ENCODE peak calls at places on chromosomes 2 and 18, in seven cellular contexts. K, F, Q, X, H, P and V are unnamed samples.

GRCh38 chr2:235270951-235271350 is 222.9 kb upstream of the AGAP1 start:
- DNase-seq in H (no peak), P (no peak), X (no peak), F (no peak), Q (peak), K (no peak), V (no peak)

GRCh38 chr2:226766352-226767055 is 33.1 kb downstream of the IRS1 start:
- DNase-seq in F (no peak), H (peak), X (no peak), K (no peak), P (no peak), Q (no peak), V (no peak)

GRCh38 chr2:47321411-47322031 is 81.4 kb upstream of the MSH2 start:
- DNase-seq in K (no peak), H (no peak), F (no peak), P (no peak), X (no peak), Q (no peak), V (no peak)

GRCh38 chr2:181972431-181973190 is 13.0 kb upstream of the PPP1R1C start:
- DNase-seq in H (no peak), K (no peak), Q (no peak), F (no peak), X (no peak), P (no peak), V (no peak)

GRCh38 chr2:45223531-45223930 is 214.3 kb upstream of the SIX2 start:
- DNase-seq in Q (peak), F (no peak), P (no peak), K (no peak), X (no peak), H (no peak), V (no peak)

GRCh38 chr2:28576714-28577113 is 80.9 kb downstream of the PLB1 start:
- DNase-seq in F (no peak), X (no peak), P (no peak), Q (peak), H (no peak), K (no peak), V (no peak)

GRCh38 chr18:46034230-46034629 is 37.8 kb downstream of the PSTPIP2 start:
- DNase-seq in P (no peak), Q (no peak), H (no peak), X (no peak), K (no peak), F (no peak), V (no peak)

GRCh38 chr2:230885467-230886130 is 20.9 kb downstream of the ITM2C start:
- DNase-seq in F (no peak), H (no peak), Q (no peak), P (no peak), X (peak), K (no peak), V (no peak)

GRCh38 chr2:113754989-113755689 is 1.3 kb downstream of the SLC35F5 start:
- DNase-seq in H (no peak), K (no peak), F (no peak), X (no peak), P (no peak), Q (no peak), V (no peak)

GRCh38 chr2:10377052-10377746 is 70.9 kb downstream of the ODC1 start:
- DNase-seq in K (no peak), Q (no peak), H (no peak), X (peak), P (no peak), F (no peak), V (no peak)

GRCh38 chr2:160075171-160075570 is 12.8 kb upstream of the PLA2R1 start:
- DNase-seq in F (peak), P (peak), Q (no peak), K (no peak), H (no peak), X (no peak), V (peak)

GRCh38 chr2:64276417-64277095 is 132.3 kb upstream of the PELI1 start:
- DNase-seq in K (no peak), F (no peak), Q (peak), P (peak), X (no peak), H (no peak), V (no peak)

GRCh38 chr18:10085876-10086275 is 172.1 kb downstream of the VAPA start:
- DNase-seq in X (no peak), P (no peak), F (no peak), H (no peak), K (no peak), Q (no peak), V (no peak)

GRCh38 chr2:78541451-78542267 is 483.8 kb upstream of the REG3G start:
- DNase-seq in P (no peak), Q (peak), F (no peak), H (no peak), X (peak), K (no peak), V (no peak)

GRCh38 chr2:56334622-56335021 is 150.8 kb downstream of the CCDC85A start:
- DNase-seq in Q (no peak), X (no peak), P (no peak), F (no peak), H (no peak), K (no peak), V (no peak)

GRCh38 chr2:200252661-200253067 is 53.8 kb upstream of the SPATS2L start:
- DNase-seq in K (no peak), H (no peak), X (no peak), Q (no peak), F (no peak), P (no peak), V (no peak)

GRCh38 chr2:158953926-158954763 is 14.3 kb upstream of the TANC1 start:
- DNase-seq in K (no peak), Q (peak), X (peak), F (peak), P (peak), H (no peak), V (peak)

GRCh38 chr2:54528311-54528945 is 72.3 kb downstream of the SPTBN1 start:
- DNase-seq in X (no peak), K (no peak), H (no peak), F (no peak), Q (no peak), P (no peak), V (no peak)
- H3K27ac ChIP-seq in X (peak), K (no peak), H (no peak), F (peak), Q (no peak), P (no peak), V (no peak)

DNA sequence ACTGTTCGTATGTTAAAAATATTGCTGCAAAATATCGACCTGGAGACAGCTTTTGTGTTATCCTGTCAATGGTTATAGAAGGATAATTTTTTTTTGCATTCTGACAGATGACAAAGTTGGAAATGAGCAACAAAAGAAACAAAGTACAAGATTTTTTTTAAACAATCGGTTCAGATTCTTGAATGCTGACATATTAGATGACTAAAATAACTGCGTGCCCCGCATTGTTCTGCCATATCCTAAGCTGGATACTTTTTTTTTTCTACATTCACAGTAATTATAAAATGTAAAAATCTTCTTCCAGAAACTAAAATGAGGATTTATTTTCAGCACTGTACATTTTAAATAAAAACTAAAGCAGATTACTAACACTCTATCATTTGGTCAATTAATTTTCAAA is 67.1 kb downstream of the ABCG8 start:
- DNase-seq in K (no peak), P (no peak), F (no peak), Q (no peak), H (no peak), X (no peak), V (no peak)
- H3K27ac ChIP-seq in K (no peak), P (no peak), F (no peak), Q (no peak), H (no peak), X (no peak), V (no peak)

GRCh38 chr2:15579641-15580040 is 12.0 kb upstream of the DDX1 start:
- DNase-seq in H (no peak), K (no peak), F (no peak), X (no peak), Q (no peak), P (no peak), V (no peak)
- H3K27ac ChIP-seq in H (no peak), K (no peak), F (no peak), X (no peak), Q (no peak), P (no peak), V (no peak)

DNA sequence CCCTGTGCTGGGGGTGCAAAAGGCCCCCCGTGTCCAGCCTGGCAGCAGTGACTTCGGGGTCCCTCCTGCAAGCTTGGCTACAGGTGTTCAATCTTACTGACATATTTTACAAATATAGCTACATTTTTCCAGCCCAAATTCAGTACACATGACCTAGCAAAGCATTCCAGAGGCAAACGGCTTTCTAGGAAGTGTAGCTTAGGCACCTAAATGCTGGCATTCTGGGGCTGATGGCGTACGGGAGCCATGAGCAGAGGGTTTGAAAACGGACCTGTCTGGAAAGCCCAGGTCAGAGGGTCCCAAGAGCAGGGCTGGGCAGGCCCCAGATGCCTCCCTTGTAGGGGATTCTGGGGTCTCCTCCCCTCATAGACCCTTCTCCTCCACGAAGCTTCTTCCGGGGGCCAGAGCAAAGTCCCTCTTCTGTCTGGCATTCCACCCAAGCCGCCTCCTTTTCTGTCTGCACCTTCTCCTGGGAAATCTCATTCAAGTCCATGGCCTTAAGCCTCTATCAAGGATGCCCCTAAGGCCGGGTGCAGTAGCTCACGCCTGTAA is 63.3 kb upstream of the ASAP2 start:
- DNase-seq in X (peak), H (no peak), Q (no peak), F (no peak), K (no peak), P (no peak), V (no peak)
- H3K27ac ChIP-seq in X (no peak), H (peak), Q (peak), F (peak), K (no peak), P (no peak), V (peak)

DNA sequence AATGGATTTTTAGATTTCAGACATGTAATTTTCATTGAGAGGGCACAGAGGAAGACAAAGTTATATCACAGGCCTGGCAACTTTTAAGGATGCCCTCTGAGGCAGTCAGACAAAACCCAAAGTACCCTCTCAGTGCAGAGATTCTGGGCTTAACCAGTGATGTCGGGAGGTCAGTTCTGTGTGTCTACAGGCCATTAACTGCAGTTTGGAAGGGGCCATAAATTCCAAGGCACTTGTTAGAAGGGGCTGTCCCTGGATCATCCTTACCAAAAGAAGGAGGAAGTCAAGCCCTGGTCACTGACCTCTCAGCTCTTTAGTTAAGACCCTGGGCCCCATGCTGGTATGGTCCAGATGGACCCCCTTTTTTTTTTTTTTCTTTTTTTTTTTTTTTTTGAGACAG is 60.7 kb downstream of the LRRFIP1 start:
- DNase-seq in X (no peak), Q (no peak), H (no peak), P (no peak), K (no peak), F (no peak), V (no peak)
- H3K27ac ChIP-seq in X (no peak), Q (peak), H (peak), P (peak), K (peak), F (peak), V (peak)

DNA sequence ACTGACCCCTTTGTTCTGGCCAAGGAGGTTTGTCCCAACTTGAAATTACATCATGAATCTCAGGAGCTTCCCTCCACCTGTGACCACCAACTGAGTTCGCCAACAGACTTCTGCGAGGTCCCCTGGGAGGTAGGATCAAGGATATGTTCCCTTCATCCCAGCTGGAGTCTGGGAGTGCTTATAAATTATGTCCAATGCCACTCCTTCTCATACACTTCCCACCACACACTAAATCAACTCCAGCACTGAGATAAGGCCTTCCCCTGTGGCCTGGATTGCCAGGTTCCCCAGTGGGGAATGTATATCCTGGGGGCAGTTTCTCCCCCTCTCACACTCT is 99.2 kb downstream of the RND3 start:
- DNase-seq in H (no peak), K (no peak), Q (no peak), P (no peak), X (no peak), F (no peak), V (no peak)
- H3K27ac ChIP-seq in H (no peak), K (no peak), Q (no peak), P (no peak), X (no peak), F (no peak), V (no peak)

GRCh38 chr2:96326564-96326963 is 1.4 kb downstream of the ITPRIPL1 start:
- DNase-seq in X (no peak), H (no peak), K (no peak), P (no peak), F (no peak), Q (no peak), V (no peak)

GRCh38 chr2:96323849-96324248 is 1.3 kb upstream of the ITPRIPL1 start:
- DNase-seq in K (no peak), X (no peak), Q (no peak), P (no peak), F (no peak), H (no peak), V (no peak)

GRCh38 chr2:96325884-96326255 is 753 bp downstream of the ITPRIPL1 start:
- DNase-seq in P (no peak), X (no peak), F (no peak), Q (no peak), H (no peak), K (peak), V (no peak)

GRCh38 chr2:96325038-96325883 is at the start of gene ITPRIPL1:
- DNase-seq in Q (no peak), H (no peak), K (peak), P (no peak), X (no peak), F (no peak), V (no peak)

GRCh38 chr2:96324716-96325037 is 440 bp upstream of the ITPRIPL1 start:
- DNase-seq in H (no peak), P (no peak), X (no peak), F (no peak), K (no peak), Q (no peak), V (no peak)
- H3K27ac ChIP-seq in H (no peak), P (peak), X (no peak), F (no peak), K (peak), Q (no peak), V (no peak)

DNA sequence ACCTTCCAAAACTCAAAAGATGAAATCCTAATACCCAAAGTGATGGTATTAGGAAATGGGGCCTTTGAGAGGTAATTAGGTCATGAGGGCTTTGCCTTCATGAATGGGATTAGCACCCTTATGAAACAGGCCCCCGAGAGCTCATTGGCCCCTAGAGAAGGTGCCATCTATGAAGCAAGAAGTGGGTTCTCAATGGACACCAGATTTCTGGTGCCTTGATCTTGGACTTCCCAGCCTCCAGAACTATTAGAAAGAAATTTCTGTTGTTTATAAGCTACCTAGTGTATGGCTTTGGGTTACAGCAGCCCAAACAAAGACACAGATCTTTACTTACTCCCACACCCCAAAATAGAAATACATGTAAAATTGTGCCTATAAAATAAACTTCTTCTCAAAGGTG is 45.4 kb downstream of the SOCS6 start:
- DNase-seq in F (no peak), H (no peak), K (no peak), X (no peak), P (no peak), Q (no peak), V (no peak)
- H3K27ac ChIP-seq in F (peak), H (peak), K (no peak), X (no peak), P (no peak), Q (peak), V (no peak)

DNA sequence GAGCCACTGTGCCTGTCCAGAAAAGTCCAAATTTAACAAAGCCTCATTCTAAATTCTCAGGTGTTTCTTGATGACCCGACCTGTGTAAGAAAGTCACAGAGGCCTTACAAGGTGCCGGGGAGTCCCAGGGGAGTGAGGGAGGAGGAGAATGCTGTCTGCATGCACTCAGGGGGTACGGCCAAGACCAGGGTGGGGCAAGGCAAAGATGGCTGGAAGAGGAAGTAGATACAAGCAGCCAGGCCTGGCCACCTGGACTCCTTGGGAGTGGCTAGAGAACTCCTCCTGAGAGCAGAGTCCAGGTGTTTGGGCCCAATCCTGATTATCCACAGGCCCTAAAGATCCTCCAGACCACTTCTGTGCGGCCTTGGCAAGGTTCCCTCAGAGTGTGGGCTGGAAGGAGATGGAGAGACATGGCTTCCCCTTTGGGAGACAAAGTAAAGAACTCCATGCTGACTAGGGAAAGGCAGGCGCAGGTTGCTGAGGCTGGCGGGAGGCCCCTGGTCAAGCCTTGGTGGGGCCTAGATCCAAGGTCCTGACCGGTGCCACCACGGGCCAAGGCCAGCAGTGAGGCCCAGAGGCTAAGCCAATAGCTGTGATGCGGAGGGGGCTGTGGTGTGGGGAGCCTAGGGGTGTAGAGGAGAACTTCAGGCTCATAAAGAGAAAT is 74.7 kb downstream of the COPS8 start:
- DNase-seq in F (no peak), H (no peak), X (no peak), K (no peak), P (no peak), Q (no peak), V (no peak)
- H3K27ac ChIP-seq in F (no peak), H (no peak), X (no peak), K (no peak), P (peak), Q (no peak), V (no peak)